ENCODE peak calls at places on chromosomes 7 and 10, in eight cellular contexts. M is naive thymus-derived CD8-positive, alpha-beta T cell; Y is iris pigment epithelial cell; U is stimulated activated CD8-positive, alpha-beta memory T cell treated with anti-CD3 and anti-CD28 coated beads, Interleukin-4, amount 100 ng/mL, for 24 hours; V is type B pancreatic cell; G is left colon; N is occipital lobe; O is NCI-H1105 treated with DMSO at 0.1 percent for 48 hours. I is an unnamed sample.

GRCh38 chr7:824106-824505 is 8.2 kb upstream of the SUN1 start:
- DNase-seq in M (peak), Y (no peak), U (no peak), V (no peak), G (no peak), N (no peak), O (no peak), I (no peak)

GRCh38 chr7:28919510-28919909 is 38.6 kb downstream of the TRIL start:
- DNase-seq in M (no peak), Y (peak), U (no peak), V (no peak), G (no peak), N (no peak), O (no peak), I (peak)

GRCh38 chr7:106866298-106867281 is 1.5 kb downstream of the PIK3CG start:
- DNase-seq in M (no peak), Y (no peak), U (no peak), V (no peak), G (no peak), N (no peak), O (no peak), I (no peak)

GRCh38 chr10:110756886-110757285 is 112.8 kb downstream of the RBM20 start:
- DNase-seq in M (no peak), Y (no peak), U (no peak), V (no peak), G (no peak), N (no peak), O (no peak), I (no peak)

GRCh38 chr7:120168066-120168465 is 104.9 kb upstream of the KCND2 start:
- DNase-seq in M (no peak), Y (peak), U (no peak), V (no peak), G (no peak), N (no peak), O (no peak), I (no peak)

GRCh38 chr10:79070091-79070610 is 1.4 kb downstream of the ZMIZ1 start:
- DNase-seq in M (no peak), Y (peak), U (no peak), V (no peak), G (no peak), N (no peak), O (no peak), I (no peak)

GRCh38 chr7:135929249-135929648 is 47.9 kb downstream of the MTPN start:
- DNase-seq in M (no peak), Y (peak), U (no peak), V (no peak), G (no peak), N (no peak), O (no peak), I (no peak)

GRCh38 chr7:8418627-8419245 is 14.7 kb upstream of the NXPH1 start:
- DNase-seq in M (no peak), Y (peak), U (peak), V (no peak), G (no peak), N (no peak), O (peak), I (no peak)

GRCh38 chr10:43204394-43204942 is 62.4 kb downstream of the RASGEF1A start:
- DNase-seq in M (no peak), Y (no peak), U (no peak), V (peak), G (peak), N (no peak), O (no peak), I (no peak)

GRCh38 chr10:60358282-60358681 is 31.4 kb downstream of the ANK3 start:
- DNase-seq in M (no peak), Y (no peak), U (no peak), V (no peak), G (no peak), N (no peak), O (no peak), I (no peak)

GRCh38 chr7:157704365-157704764 is 367.6 kb downstream of the DNAJB6 start:
- DNase-seq in M (no peak), Y (no peak), U (no peak), V (peak), G (no peak), N (no peak), O (no peak), I (no peak)

GRCh38 chr10:73717564-73717963 is 19.7 kb upstream of the AGAP5 start:
- DNase-seq in M (no peak), Y (no peak), U (no peak), V (no peak), G (no peak), N (no peak), O (no peak), I (no peak)

GRCh38 chr7:76346778-76347177 is 12.0 kb downstream of the YWHAG start:
- DNase-seq in M (no peak), Y (peak), U (no peak), V (no peak), G (no peak), N (no peak), O (no peak), I (no peak)

GRCh38 chr10:51231754-51232153 is 157.5 kb downstream of the PRKG1 start:
- DNase-seq in M (no peak), Y (no peak), U (no peak), V (no peak), G (no peak), N (no peak), O (no peak), I (no peak)

GRCh38 chr10:27701971-27702537 is 43.6 kb downstream of the MKX start:
- DNase-seq in M (no peak), Y (no peak), U (no peak), V (no peak), G (no peak), N (no peak), O (no peak), I (no peak)

GRCh38 chr7:73382938-73383503 is 50.6 kb upstream of the FZD9 start:
- DNase-seq in M (no peak), Y (no peak), U (no peak), V (no peak), G (no peak), N (no peak), O (no peak), I (no peak)

GRCh38 chr7:157676456-157677255 is 339.9 kb downstream of the DNAJB6 start:
- DNase-seq in M (peak), Y (no peak), U (no peak), V (peak), G (peak), N (no peak), O (no peak), I (no peak)

GRCh38 chr10:28906934-28907333 is 229.6 kb downstream of the BAMBI start:
- DNase-seq in M (no peak), Y (peak), U (no peak), V (no peak), G (no peak), N (no peak), O (no peak), I (no peak)

GRCh38 chr7:46568420-46569116 is 647.5 kb upstream of the IGFBP3 start:
- DNase-seq in M (no peak), Y (no peak), U (no peak), V (no peak), G (peak), N (no peak), O (no peak), I (no peak)